ENCODE peak calls at places on chromosomes 11 and 22, in nine cellular contexts. N, Y, A, R, C, H, I, O and W are unnamed samples.

GRCh38 chr11:66157182-66157864 is 87.3 kb downstream of the PACS1 start:
- DNase-seq in Y (no peak), I (no peak), N (no peak), O (no peak), R (no peak), A (no peak), H (no peak), C (no peak), W (no peak)

GRCh38 chr11:102603576-102603975 is 21.6 kb downstream of the MMP20 start:
- DNase-seq in Y (no peak), N (no peak), C (no peak), I (no peak), A (no peak), O (no peak), H (no peak), R (no peak), W (no peak)

GRCh38 chr11:10443152-10443551 is 11.9 kb upstream of the AMPD3 start:
- DNase-seq in A (no peak), Y (no peak), R (no peak), O (no peak), H (no peak), N (no peak), C (no peak), I (no peak), W (no peak)

GRCh38 chr11:103806130-103806900 is 230.1 kb upstream of the DDI1 start:
- DNase-seq in A (no peak), Y (no peak), R (no peak), O (no peak), C (peak), H (no peak), N (no peak), I (no peak), W (no peak)

GRCh38 chr11:73281796-73282660 is 9.9 kb downstream of the P2RY6 start:
- DNase-seq in H (no peak), A (no peak), N (no peak), R (no peak), Y (no peak), C (no peak), O (no peak), I (no peak), W (no peak)

GRCh38 chr11:120139316-120140069 is 1.6 kb upstream of the TRIM29 start:
- DNase-seq in O (peak), A (no peak), C (no peak), H (no peak), N (peak), I (no peak), R (no peak), Y (no peak), W (no peak)

GRCh38 chr11:130652671-130653335 is 204.4 kb downstream of the ADAMTS15 start:
- DNase-seq in O (peak), Y (no peak), C (no peak), I (peak), A (peak), R (peak), N (peak), H (no peak), W (peak)

GRCh38 chr11:17256512-17256911 is 20.0 kb upstream of the NUCB2 start:
- DNase-seq in R (no peak), O (no peak), I (no peak), H (no peak), Y (no peak), A (no peak), C (no peak), N (no peak), W (no peak)

GRCh38 chr11:25775608-25776007 is 556.3 kb upstream of the ANO3 start:
- DNase-seq in Y (no peak), O (no peak), H (no peak), C (no peak), A (no peak), N (no peak), I (no peak), R (no peak), W (no peak)

GRCh38 chr11:124899376-124900145 is 1.9 kb upstream of the ROBO4 start:
- DNase-seq in O (peak), Y (no peak), R (no peak), H (no peak), A (no peak), I (no peak), N (no peak), C (no peak), W (no peak)

GRCh38 chr11:107834995-107835394 is 23.6 kb downstream of the SLC35F2 start:
- DNase-seq in R (no peak), Y (no peak), C (no peak), H (no peak), O (no peak), N (no peak), A (no peak), I (no peak), W (no peak)

GRCh38 chr22:31829505-31829904 is 75.7 kb downstream of the DEPDC5 start:
- DNase-seq in R (no peak), C (peak), O (no peak), I (no peak), N (no peak), Y (no peak), A (no peak), H (peak), W (peak)

GRCh38 chr22:26770624-26771023 is 113.2 kb downstream of the MIAT start:
- DNase-seq in A (no peak), Y (no peak), O (no peak), I (no peak), R (no peak), N (no peak), C (no peak), H (no peak), W (no peak)

GRCh38 chr11:4076774-4077173 is 17.8 kb upstream of the RRM1 start:
- DNase-seq in N (no peak), C (no peak), O (no peak), A (no peak), I (no peak), R (no peak), Y (no peak), H (no peak), W (no peak)

GRCh38 chr11:44351006-44351660 is 41.2 kb upstream of the ALX4 start:
- DNase-seq in N (no peak), O (no peak), Y (no peak), C (no peak), H (no peak), A (no peak), R (no peak), I (no peak), W (no peak)

GRCh38 chr11:64148917-64149617 is 16.8 kb downstream of the MACROD1 start:
- DNase-seq in A (no peak), H (no peak), C (no peak), R (no peak), N (no peak), O (no peak), I (no peak), Y (no peak), W (no peak)

GRCh38 chr22:50473088-50473487 is 1.7 kb downstream of the SBF1 start:
- DNase-seq in A (peak), H (peak), N (no peak), C (peak), O (no peak), I (no peak), Y (no peak), R (no peak), W (no peak)

GRCh38 chr11:22477312-22477711 is 139.1 kb downstream of the SLC17A6 start:
- DNase-seq in Y (no peak), N (no peak), C (no peak), R (no peak), O (no peak), A (no peak), H (no peak), I (no peak), W (no peak)

GRCh38 chr11:44648109-44648508 is 78.7 kb upstream of the TSPAN18 start:
- DNase-seq in H (no peak), R (no peak), A (no peak), I (no peak), Y (no peak), C (no peak), O (no peak), N (no peak), W (no peak)

GRCh38 chr11:66264893-66265292 is 3.5 kb upstream of the RAB1B start:
- DNase-seq in Y (no peak), I (no peak), H (no peak), C (no peak), R (no peak), O (peak), A (peak), N (peak), W (peak)

GRCh38 chr11:69957849-69958248 is 120.3 kb upstream of the ANO1 start:
- DNase-seq in A (no peak), H (no peak), O (no peak), I (no peak), N (no peak), C (no peak), Y (no peak), R (no peak), W (no peak)

GRCh38 chr22:40668611-40669390 is 10.5 kb upstream of the MCHR1 start:
- DNase-seq in Y (no peak), R (no peak), A (no peak), N (no peak), I (no peak), H (peak), C (peak), O (no peak), W (no peak)

GRCh38 chr11:9566561-9567063 is 6.9 kb upstream of the WEE1 start:
- DNase-seq in C (no peak), R (no peak), Y (no peak), N (no peak), I (no peak), O (no peak), A (no peak), H (no peak), W (peak)

GRCh38 chr11:73367482-73368024 is 8.6 kb upstream of the RELT start:
- DNase-seq in N (no peak), Y (no peak), H (no peak), A (no peak), I (no peak), O (no peak), C (no peak), R (no peak), W (no peak)

GRCh38 chr11:72576661-72577060 is 97.6 kb downstream of the PDE2A start:
- DNase-seq in O (no peak), C (no peak), N (no peak), Y (no peak), H (no peak), A (peak), I (no peak), R (no peak), W (no peak)

GRCh38 chr11:45048870-45049825 is 97.3 kb upstream of the PRDM11 start:
- DNase-seq in R (no peak), A (no peak), H (no peak), Y (no peak), O (no peak), C (no peak), N (no peak), I (no peak), W (no peak)

GRCh38 chr11:68445531-68446035 is 15.0 kb upstream of the PPP6R3 start:
- DNase-seq in R (no peak), I (no peak), A (no peak), H (no peak), N (no peak), Y (no peak), C (no peak), O (no peak), W (no peak)

GRCh38 chr22:50705851-50706351 is 32.1 kb upstream of the ACR start:
- DNase-seq in O (no peak), H (no peak), C (no peak), R (no peak), A (no peak), Y (no peak), I (peak), N (no peak), W (no peak)

DNA sequence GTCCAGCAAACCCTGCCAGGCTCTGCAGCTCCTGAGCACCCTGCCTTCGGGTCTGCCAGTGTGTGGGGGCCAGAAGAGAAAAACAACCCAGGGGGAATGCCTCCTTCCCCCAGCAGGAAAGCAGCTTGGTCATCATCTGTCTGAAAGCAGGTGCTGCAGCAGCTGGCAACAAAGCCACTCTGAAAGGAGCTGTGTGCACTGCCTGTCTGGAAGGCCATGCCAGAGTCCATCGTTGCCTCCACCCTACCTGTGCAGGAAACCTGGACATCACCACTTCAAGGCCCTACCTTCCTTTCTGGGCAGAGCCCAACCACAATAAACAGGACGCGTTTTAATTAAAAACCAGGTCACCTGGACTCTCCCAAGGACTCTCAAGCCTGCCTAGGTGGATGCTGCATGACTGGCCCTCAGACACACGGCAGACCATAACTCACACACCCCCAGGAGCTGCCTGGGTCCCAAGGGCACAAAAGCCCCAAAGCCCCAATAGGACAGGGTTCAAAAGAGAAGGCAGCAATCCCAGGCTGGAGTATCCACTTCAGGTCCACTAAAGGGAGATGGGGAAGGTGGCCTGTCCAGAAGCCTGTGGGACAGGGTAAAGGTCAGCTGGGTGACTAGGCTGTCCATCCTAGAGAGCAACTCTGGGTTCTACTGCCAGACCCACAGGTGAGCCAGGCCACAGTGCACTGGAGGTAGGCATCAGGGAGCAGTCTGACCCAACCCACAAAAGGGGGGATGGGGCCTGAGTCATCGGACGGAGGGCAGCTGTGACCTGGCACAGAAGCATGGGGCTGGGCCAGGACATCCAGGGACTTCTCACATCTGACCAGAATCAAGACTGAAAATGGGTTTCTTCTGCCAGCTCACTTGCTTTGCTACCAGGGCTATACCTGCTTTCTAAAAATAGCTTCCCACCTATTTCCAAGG is 6.1 kb downstream of the GNB1L start:
- DNase-seq in I (peak), A (peak), R (no peak), H (no peak), N (peak), O (no peak), Y (no peak), C (peak), W (no peak)
- TF ChIP-seq EP300 in I (no peak), A (no peak), R (no peak), H (no peak), N (no peak), O (no peak), Y (no peak), C (no peak), W (no peak)

GRCh38 chr11:1302461-1303073 is 6.9 kb downstream of the TOLLIP start:
- DNase-seq in A (no peak), O (peak), I (no peak), Y (peak), C (no peak), R (no peak), H (peak), N (peak), W (no peak)
- TF ChIP-seq POLR2A in A (no peak), O (no peak), I (no peak), Y (no peak), C (no peak), R (no peak), H (no peak), N (no peak), W (no peak)

DNA sequence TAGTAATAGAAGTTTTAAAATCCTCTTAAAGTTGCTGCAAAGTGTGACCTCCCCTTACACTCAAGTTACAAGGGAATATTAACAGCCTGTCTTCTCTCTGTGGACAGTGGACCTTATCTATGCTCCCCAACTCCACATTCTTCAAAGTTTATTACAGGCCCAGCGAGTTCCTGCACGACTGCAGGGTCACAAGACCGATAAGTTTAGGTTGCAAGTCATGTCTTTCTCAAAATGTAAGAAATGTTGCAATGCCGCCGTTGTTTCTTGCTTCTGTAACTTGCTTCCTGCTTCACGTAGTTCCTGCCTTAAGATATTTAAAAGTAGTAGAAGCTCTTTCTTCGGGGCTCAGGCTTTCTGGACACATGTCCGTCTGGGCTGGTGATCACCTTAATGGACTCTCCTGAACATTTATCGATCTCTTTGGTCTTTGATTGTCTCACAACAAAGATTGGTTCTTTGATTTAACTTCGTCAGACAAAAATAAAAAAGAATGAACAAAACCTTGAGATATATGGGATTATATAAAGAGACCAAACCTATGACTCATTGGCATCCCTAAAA is 45.2 kb upstream of the GLYAT start:
- DNase-seq in H (no peak), A (no peak), R (no peak), O (no peak), Y (no peak), C (no peak), N (no peak), I (no peak), W (no peak)
- TF ChIP-seq EP300 in H (no peak), A (no peak), R (no peak), O (no peak), Y (no peak), C (no peak), N (no peak), I (no peak), W (no peak)

DNA sequence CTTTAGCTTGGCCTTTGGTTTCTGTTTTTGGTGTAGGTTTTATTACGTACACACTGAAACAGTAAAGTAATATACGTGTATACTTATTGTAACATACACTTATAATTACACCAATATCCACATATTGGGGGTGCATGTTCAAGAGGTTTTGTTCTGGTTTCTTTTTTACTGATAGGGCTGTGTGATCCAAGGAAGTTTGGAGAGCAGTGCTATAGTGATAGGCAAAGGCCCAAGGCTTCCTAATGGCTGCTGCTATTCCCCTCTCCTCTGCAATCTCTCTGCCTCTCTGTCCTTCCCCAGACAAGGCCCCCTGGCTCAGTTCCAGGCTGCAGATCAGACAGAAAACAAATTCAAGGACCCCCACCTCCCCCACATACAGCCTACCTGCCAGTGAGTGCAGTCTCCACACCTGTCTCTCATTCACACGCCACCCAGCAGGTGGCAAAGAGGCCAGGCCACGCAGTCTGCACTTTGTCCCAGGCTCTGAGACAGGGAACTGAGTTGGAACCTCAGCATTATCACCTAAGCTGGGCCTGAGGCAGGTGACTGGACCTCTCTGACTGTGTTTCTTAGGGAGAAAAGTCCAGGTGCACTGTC is 15.1 kb downstream of the TMEM184B start:
- DNase-seq in A (peak), N (peak), R (no peak), O (no peak), I (no peak), H (no peak), C (no peak), Y (no peak), W (peak)
- TF ChIP-seq POLR2A in A (no peak), N (no peak), R (no peak), O (no peak), I (no peak), H (no peak), C (no peak), Y (no peak), W (no peak)

GRCh38 chr11:117903505-117904382 is 25.5 kb downstream of the TMPRSS13 start:
- DNase-seq in A (no peak), O (no peak), I (peak), C (no peak), R (no peak), Y (peak), H (no peak), N (no peak), W (peak)

GRCh38 chr11:117900144-117900651 is 23.7 kb upstream of the FXYD6 start:
- DNase-seq in C (no peak), N (no peak), A (no peak), H (no peak), Y (no peak), O (no peak), I (peak), R (no peak), W (no peak)

GRCh38 chr11:117900720-117901440 is 24.4 kb upstream of the FXYD6 start:
- DNase-seq in O (no peak), A (no peak), I (peak), C (no peak), N (no peak), R (no peak), H (no peak), Y (no peak), W (peak)

GRCh38 chr11:117901601-117902000 is 25.1 kb upstream of the FXYD6 start:
- DNase-seq in R (no peak), H (no peak), Y (peak), A (no peak), O (no peak), I (peak), C (no peak), N (no peak), W (no peak)

GRCh38 chr11:117902001-117902855 is 25.8 kb upstream of the FXYD6 start:
- DNase-seq in H (no peak), Y (no peak), I (peak), A (no peak), O (no peak), N (no peak), R (no peak), C (no peak), W (no peak)
- TF ChIP-seq EP300 in H (no peak), Y (no peak), I (no peak), A (no peak), O (no peak), N (no peak), R (no peak), C (no peak), W (no peak)